ENCODE peak calls at places on chromosome 19, in six cellular contexts. V is tibial nerve, E is neuronal stem cell, G is bronchial epithelial cell, U is body of pancreas, N is right lobe of liver. F is an unnamed sample. For H3K27me3 and H3K36me3, the result is how much of the 10 kb centered on the place peaks cover.

GRCh38 chr19:39341122-39341719 is 1.0 kb upstream of the SAMD4B start:
- DNase-seq in N (peak), E (no peak), G (no peak), V (no peak), U (peak), F (peak)

GRCh38 chr19:50465986-50466771 is 10.1 kb upstream of the EMC10 start:
- DNase-seq in U (no peak), N (no peak), V (no peak), G (no peak), E (no peak), F (peak)

GRCh38 chr19:41928754-41929535 is 696 bp upstream of the ERFL start:
- DNase-seq in N (no peak), U (peak), G (no peak), V (no peak), E (no peak), F (no peak)

GRCh38 chr19:16078759-16079707 is 2.7 kb downstream of the TPM4 start:
- DNase-seq in E (no peak), N (no peak), U (peak), V (peak), G (peak), F (peak)

GRCh38 chr19:42113641-42114348 is 18.5 kb downstream of the POU2F2 start:
- DNase-seq in G (peak), N (no peak), V (no peak), E (no peak), U (no peak), F (no peak)

GRCh38 chr19:17553256-17553655 is 2.2 kb upstream of the COLGALT1 start:
- DNase-seq in U (peak), V (peak), G (peak), N (no peak), E (no peak), F (peak)

GRCh38 chr19:18481505-18482222 is 40.2 kb downstream of the ELL start:
- DNase-seq in N (no peak), U (no peak), V (no peak), E (no peak), G (no peak), F (no peak)

GRCh38 chr19:18637644-18638630 is 1.1 kb downstream of the KLHL26 start:
- DNase-seq in N (no peak), E (no peak), U (peak), G (peak), V (no peak), F (no peak)

GRCh38 chr19:20179946-20180345 is 12.9 kb downstream of the ZNF486 start:
- DNase-seq in G (no peak), U (no peak), E (no peak), N (no peak), V (no peak), F (no peak)

GRCh38 chr19:15248648-15249559 is 16.7 kb upstream of the EPHX3 start:
- DNase-seq in G (peak), E (no peak), V (peak), N (peak), U (peak), F (peak)

GRCh38 chr19:30719189-30719990 is 347.2 kb downstream of the ZNF536 start:
- DNase-seq in N (peak), E (no peak), U (peak), V (peak), G (no peak), F (peak)

GRCh38 chr19:45440873-45441654 is 17.3 kb upstream of the ERCC1 start:
- DNase-seq in E (no peak), U (no peak), G (no peak), N (no peak), V (no peak), F (no peak)

GRCh38 chr19:57434386-57435061 is 601 bp upstream of the ZNF749 start:
- DNase-seq in U (no peak), V (no peak), N (no peak), E (no peak), G (peak), F (no peak)

GRCh38 chr19:3479177-3479818 is 1.0 kb downstream of the SMIM24 start:
- DNase-seq in E (no peak), G (no peak), N (no peak), U (no peak), V (no peak), F (no peak)

GRCh38 chr19:31261651-31262331 is 87.4 kb downstream of the TSHZ3 start:
- DNase-seq in E (no peak), G (no peak), V (no peak), N (no peak), U (no peak), F (no peak)

GRCh38 chr19:48751835-48752510 is 468 bp downstream of the FUT1 start:
- DNase-seq in E (no peak), N (no peak), U (no peak), V (no peak), G (peak), F (no peak)

GRCh38 chr19:16380943-16381755 is 56.5 kb downstream of the KLF2 start:
- DNase-seq in V (no peak), G (no peak), N (peak), U (peak), E (no peak), F (no peak)

GRCh38 chr19:41575998-41576397 is at the start of gene CEACAM21:
- DNase-seq in G (no peak), U (no peak), E (no peak), V (no peak), N (peak), F (peak)

GRCh38 chr19:12156254-12157058 is at the start of gene ZNF625:
- DNase-seq in U (peak), V (peak), E (peak), G (peak), N (peak), F (peak)

GRCh38 chr19:3335431-3336350 is 30.7 kb upstream of the NFIC start:
- DNase-seq in U (peak), E (no peak), V (no peak), G (no peak), N (peak), F (peak)

GRCh38 chr19:55101261-55101660 is 16.2 kb downstream of the PPP1R12C start:
- DNase-seq in E (no peak), U (no peak), G (no peak), N (no peak), V (no peak), F (no peak)

GRCh38 chr19:16073481-16073880 is 2.8 kb upstream of the TPM4 start:
- DNase-seq in G (no peak), E (no peak), V (no peak), U (no peak), N (peak), F (no peak)

GRCh38 chr19:38025908-38026307 is 118.9 kb downstream of the SIPA1L3 start:
- DNase-seq in N (no peak), U (no peak), G (no peak), V (no peak), E (no peak), F (no peak)

GRCh38 chr19:56144816-56145215 is 3.7 kb downstream of the ZNF444 start:
- DNase-seq in V (no peak), G (no peak), E (no peak), N (no peak), U (no peak), F (no peak)

GRCh38 chr19:56595548-56595899 is 422 bp downstream of the ZNF71 start:
- DNase-seq in U (no peak), G (peak), E (no peak), N (no peak), V (no peak), F (no peak)

GRCh38 chr19:37537391-37537947 is 30.7 kb downstream of the ZNF793 start:
- DNase-seq in G (no peak), U (no peak), E (no peak), N (no peak), V (no peak), F (no peak)

GRCh38 chr19:39701291-39701690 is 3.0 kb upstream of the LGALS14 start:
- DNase-seq in N (no peak), E (no peak), V (no peak), G (no peak), U (no peak), F (no peak)

GRCh38 chr19:17125728-17126677 is 50.4 kb downstream of the MYO9B start:
- DNase-seq in V (no peak), G (no peak), U (peak), N (peak), E (no peak), F (peak)

GRCh38 chr19:12881172-12881808 is at the start of gene DNASE2:
- DNase-seq in N (peak), V (peak), G (peak), U (peak), E (peak), F (peak)

GRCh38 chr19:58059003-58059671 is at the start of gene ZNF135:
- DNase-seq in V (peak), N (peak), G (peak), E (peak), U (peak), F (peak)

GRCh38 chr19:2612619-2613249 is 89.8 kb downstream of the GNG7 start:
- DNase-seq in E (no peak), G (no peak), U (no peak), N (no peak), V (no peak), F (no peak)

GRCh38 chr19:3450796-3451411 is 29.4 kb downstream of the SMIM24 start:
- DNase-seq in N (no peak), E (no peak), U (peak), V (no peak), G (peak), F (peak)

GRCh38 chr19:49502866-49503581 is 6.8 kb downstream of the RPS11 start:
- DNase-seq in V (peak), G (peak), E (no peak), N (no peak), U (peak), F (peak)

DNA sequence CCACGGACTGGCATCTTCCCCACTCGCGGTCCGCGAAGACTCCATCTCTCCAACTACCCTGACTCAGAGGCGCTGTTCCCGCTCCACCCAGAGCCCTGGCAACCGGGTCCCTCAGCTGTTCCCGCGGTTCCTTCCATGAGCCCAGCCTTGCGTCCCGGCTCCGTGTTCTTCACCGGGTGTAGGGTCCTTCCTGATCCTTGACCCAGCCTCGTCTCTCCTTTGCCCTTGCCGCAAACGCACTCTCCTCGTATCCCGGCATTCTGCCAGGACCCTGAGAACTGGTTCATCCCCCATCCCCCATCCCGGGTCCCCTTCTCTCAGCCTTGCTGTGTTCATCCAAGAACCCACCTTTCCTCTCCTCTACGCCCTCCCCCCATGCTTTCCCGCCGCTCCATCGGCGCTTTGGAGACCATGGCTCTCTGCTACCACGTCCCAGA is 705 bp downstream of the ICAM5 start:
- DNase-seq in G (no peak), E (no peak), N (no peak), U (no peak), V (no peak), F (no peak)
- H3K27me3 ChIP-seq in G (under half), E (half or more), N (under half), U (under half), V (half or more), F (half or more)

DNA sequence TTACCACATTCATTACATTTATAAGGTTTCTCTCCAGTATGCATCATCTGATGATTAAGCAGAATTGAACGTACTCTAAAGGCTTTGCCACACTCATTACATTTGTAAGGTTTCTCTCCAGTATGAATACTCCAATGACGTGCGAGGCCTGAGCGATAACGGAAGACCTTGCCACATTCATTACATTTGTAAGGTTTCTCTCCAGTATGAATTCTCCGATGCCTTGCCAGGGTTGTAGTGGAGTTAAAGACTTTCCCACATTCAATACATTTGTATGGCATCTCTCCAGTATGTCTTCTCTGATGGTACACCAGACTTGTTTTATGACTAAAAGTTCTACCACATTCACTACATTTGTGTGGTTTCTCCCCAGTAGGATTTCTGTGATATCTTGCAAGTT is 16.8 kb upstream of the ZNF432 start:
- DNase-seq in U (no peak), N (no peak), V (no peak), E (no peak), G (no peak), F (no peak)
- H3K36me3 ChIP-seq in U (under half), N (under half), V (under half), E (under half), G (under half), F (under half)

GRCh38 chr19:4664642-4665041 is 5.5 kb downstream of the MYDGF start:
- DNase-seq in N (no peak), E (no peak), U (no peak), G (no peak), V (no peak), F (no peak)
- H3K27me3 ChIP-seq in N (under half), E (under half), U (under half), G (under half), V (under half), F (under half)

GRCh38 chr19:29439021-29439420 is 86.8 kb upstream of the VSTM2B start:
- DNase-seq in U (no peak), N (no peak), E (no peak), V (no peak), G (no peak), F (no peak)

GRCh38 chr19:29442094-29442493 is 83.7 kb upstream of the VSTM2B start:
- DNase-seq in U (no peak), N (no peak), G (no peak), V (no peak), E (no peak), F (no peak)

GRCh38 chr19:29445246-29445645 is 80.5 kb upstream of the VSTM2B start:
- DNase-seq in E (no peak), V (no peak), U (no peak), N (no peak), G (no peak), F (no peak)

GRCh38 chr19:29442910-29443309 is 82.9 kb upstream of the VSTM2B start:
- DNase-seq in N (no peak), V (no peak), U (no peak), E (no peak), G (no peak), F (no peak)

GRCh38 chr19:29439688-29440550 is 85.9 kb upstream of the VSTM2B start:
- DNase-seq in N (no peak), V (no peak), U (no peak), G (no peak), E (no peak), F (no peak)
- H3K36me3 ChIP-seq in N (under half), V (under half), U (under half), G (under half), E (under half), F (under half)

GRCh38 chr19:1286451-1286858 is 782 bp downstream of the EFNA2 start:
- DNase-seq in G (no peak), E (no peak), N (no peak), V (no peak), U (no peak), F (no peak)
- H3K27me3 ChIP-seq in G (under half), E (under half), N (under half), V (half or more), U (under half), F (half or more)

GRCh38 chr19:367561-367960 is 23.0 kb upstream of the MIER2 start:
- DNase-seq in U (no peak), N (no peak), V (no peak), E (no peak), G (no peak), F (no peak)

GRCh38 chr19:367963-368623 is 23.5 kb upstream of the MIER2 start:
- DNase-seq in N (no peak), E (no peak), V (no peak), G (no peak), U (no peak), F (no peak)

GRCh38 chr19:368624-369020 is 24.0 kb upstream of the MIER2 start:
- DNase-seq in N (no peak), V (no peak), E (no peak), U (no peak), G (no peak), F (no peak)

GRCh38 chr19:366205-366783 is 21.7 kb upstream of the MIER2 start:
- DNase-seq in G (no peak), E (no peak), U (no peak), V (no peak), N (no peak), F (no peak)

GRCh38 chr19:366951-367350 is 22.4 kb upstream of the MIER2 start:
- DNase-seq in G (no peak), E (no peak), N (no peak), V (no peak), U (no peak), F (no peak)
- H3K36me3 ChIP-seq in G (under half), E (under half), N (under half), V (under half), U (under half), F (under half)

GRCh38 chr19:33798701-33799111 is 2.0 kb downstream of the KCTD15 start:
- DNase-seq in G (no peak), V (no peak), U (no peak), E (peak), N (no peak), F (no peak)
- H3K27me3 ChIP-seq in G (under half), V (under half), U (under half), E (under half), N (under half), F (under half)